ENCODE peak calls at places on chromosomes 12 and 14, in seven cellular contexts. K is heart left ventricle, Q is astrocyte, J is GM18507, V is fibroblast of lung, D is activated B cell treated with CpG ODN at 0.5 μM for 24 hours, T is HuH-7. Z is an unnamed sample.

GRCh38 chr12:67042697-67043131 is 226.4 kb upstream of the CAND1 start:
- DNase-seq in K (no peak), Q (peak; percentile 71), J (no peak), V (peak; percentile 74), D (no peak), T (no peak), Z (no peak)

GRCh38 chr12:54038260-54038759 is 5.5 kb downstream of the HOXC5 start:
- DNase-seq in K (no peak), Q (no peak), J (no peak), V (no peak), D (no peak), T (no peak), Z (no peak)

GRCh38 chr14:55094630-55095157 is 34.4 kb upstream of the LGALS3 start:
- DNase-seq in K (no peak), Q (peak; percentile 67), J (no peak), V (peak; percentile 70), D (no peak), T (no peak), Z (no peak)

GRCh38 chr14:104357689-104358527 is 219.5 kb downstream of the KIF26A start:
- DNase-seq in K (peak; percentile 18), Q (no peak), J (no peak), V (no peak), D (no peak), T (no peak), Z (no peak)

GRCh38 chr14:23056257-23056955 is 914 bp downstream of the CDH24 start:
- DNase-seq in K (peak; percentile 75), Q (peak; percentile 31), J (peak; percentile 66), V (peak; percentile 53), D (peak; percentile 64), T (peak; percentile 98), Z (peak; percentile 40)

GRCh38 chr14:101355284-101355683 is 206.0 kb upstream of the DIO3 start:
- DNase-seq in K (no peak), Q (no peak), J (no peak), V (no peak), D (no peak), T (no peak), Z (no peak)

GRCh38 chr14:64605926-64606685 is 56.3 kb downstream of the PPP1R36 start:
- DNase-seq in K (no peak), Q (no peak), J (no peak), V (peak; percentile 15), D (no peak), T (no peak), Z (no peak)

GRCh38 chr12:89138048-89138852 is 214.1 kb downstream of the DUSP6 start:
- DNase-seq in K (no peak), Q (peak; percentile 45), J (no peak), V (peak; percentile 52), D (no peak), T (no peak), Z (no peak)

GRCh38 chr14:91058017-91058675 is 2.3 kb downstream of the RPS6KA5 start:
- DNase-seq in K (no peak), Q (peak; percentile 12), J (no peak), V (peak; percentile 29), D (no peak), T (no peak), Z (no peak)

GRCh38 chr12:109759076-109759420 is 45.4 kb downstream of the FAM222A start:
- DNase-seq in K (no peak), Q (no peak), J (no peak), V (no peak), D (peak; percentile 2), T (no peak), Z (no peak)

GRCh38 chr14:57692671-57693070 is 173.2 kb downstream of the SLC35F4 start:
- DNase-seq in K (no peak), Q (peak; percentile 40), J (peak; percentile 4), V (peak; percentile 54), D (no peak), T (peak; percentile 17), Z (peak; percentile 29)

GRCh38 chr12:47808049-47808448 is 11.7 kb downstream of the HDAC7 start:
- DNase-seq in K (peak; percentile 65), Q (peak; percentile 52), J (no peak), V (peak; percentile 69), D (peak; percentile 69), T (no peak), Z (no peak)

GRCh38 chr14:68497016-68497415 is 295.9 kb downstream of the ZFP36L1 start:
- DNase-seq in K (no peak), Q (no peak), J (no peak), V (peak; percentile 29), D (no peak), T (no peak), Z (peak; percentile 67)

GRCh38 chr12:48943221-48943620 is 14.1 kb downstream of the ARF3 start:
- DNase-seq in K (no peak), Q (no peak), J (no peak), V (no peak), D (no peak), T (no peak), Z (no peak)

GRCh38 chr12:104215638-104216297 is at the start of gene TXNRD1:
- DNase-seq in K (peak; percentile 91), Q (peak; percentile 63), J (peak; percentile 78), V (peak; percentile 80), D (peak; percentile 82), T (peak; percentile 60), Z (peak; percentile 79)

GRCh38 chr12:50542448-50542847 is 37.7 kb downstream of the DIP2B start:
- DNase-seq in K (no peak), Q (peak; percentile 75), J (no peak), V (peak; percentile 82), D (no peak), T (no peak), Z (no peak)

GRCh38 chr12:67067453-67068203 is 201.5 kb upstream of the CAND1 start:
- DNase-seq in K (no peak), Q (no peak), J (no peak), V (no peak), D (no peak), T (no peak), Z (no peak)

GRCh38 chr14:71354801-71355200 is 447.5 kb downstream of the PCNX1 start:
- DNase-seq in K (no peak), Q (peak; percentile 69), J (no peak), V (peak; percentile 79), D (no peak), T (no peak), Z (no peak)

GRCh38 chr12:42552822-42553221 is 36.7 kb downstream of the PRICKLE1 start:
- DNase-seq in K (no peak), Q (no peak), J (no peak), V (no peak), D (no peak), T (no peak), Z (no peak)

GRCh38 chr12:67630373-67631088 is 18.0 kb upstream of the DYRK2 start:
- DNase-seq in K (peak; percentile 37), Q (no peak), J (peak; percentile 5), V (peak; percentile 19), D (peak; percentile 47), T (no peak), Z (no peak)

Z was measured in fibroblast of gingiva.